ENCODE peak calls at places on chromosomes 1 and 21, in nine cellular contexts. I is CD8-positive, alpha-beta memory T cell; D is aorta; C is fibroblast of lung; B is retinal pigment epithelial cell; F is left lung; V is tibial nerve; Z is mucosa of descending colon; U is GM23338. N is an unnamed sample.

GRCh38 chr1:7679873-7680790 is 91.0 kb upstream of the VAMP3 start:
- DNase-seq in F (no peak), D (no peak), C (peak), U (peak), I (peak), V (no peak), B (no peak), Z (peak), N (no peak)

GRCh38 chr21:38165466-38166213 is 91.2 kb upstream of the KCNJ15 start:
- DNase-seq in F (no peak), C (peak), I (no peak), Z (no peak), U (no peak), V (no peak), D (no peak), B (no peak), N (no peak)

GRCh38 chr1:77126309-77126708 is 92.9 kb downstream of the PIGK start:
- DNase-seq in F (no peak), C (peak), U (peak), B (peak), Z (no peak), D (no peak), I (peak), V (no peak), N (peak)

GRCh38 chr1:183989078-183989577 is 48.4 kb downstream of the COLGALT2 start:
- DNase-seq in B (no peak), F (no peak), D (peak), Z (no peak), U (no peak), V (no peak), I (no peak), C (peak), N (peak)

GRCh38 chr1:197951089-197951488 is 33.9 kb downstream of the LHX9 start:
- DNase-seq in C (no peak), I (no peak), Z (no peak), D (no peak), B (no peak), U (no peak), F (no peak), V (no peak), N (no peak)

GRCh38 chr1:226064168-226064815 is 1.8 kb downstream of the H3-3A start:
- DNase-seq in U (no peak), C (peak), D (no peak), F (no peak), Z (no peak), I (peak), V (no peak), B (no peak), N (no peak)

GRCh38 chr1:5297199-5297877 is 642.9 kb downstream of the AJAP1 start:
- DNase-seq in V (peak), U (no peak), D (no peak), B (no peak), C (no peak), F (no peak), I (no peak), Z (no peak), N (no peak)

GRCh38 chr1:8810987-8811386 is 6.5 kb downstream of the RERE start:
- DNase-seq in Z (no peak), F (no peak), I (no peak), C (no peak), V (no peak), D (no peak), B (no peak), U (no peak), N (no peak)

GRCh38 chr1:50969611-50970507 is at the start of gene CDKN2C:
- DNase-seq in F (peak), I (peak), V (peak), D (peak), B (no peak), Z (peak), U (peak), C (peak), N (peak)

GRCh38 chr1:6033986-6034749 is 11.5 kb upstream of the KCNAB2 start:
- DNase-seq in V (no peak), D (no peak), B (no peak), I (no peak), Z (no peak), F (no peak), U (peak), C (no peak), N (no peak)

GRCh38 chr21:26405071-26405470 is 168.0 kb downstream of the CYYR1 start:
- DNase-seq in C (peak), Z (no peak), U (peak), F (no peak), V (no peak), I (no peak), D (no peak), B (no peak), N (no peak)

GRCh38 chr21:44463716-44464115 is 8.4 kb downstream of the LRRC3 start:
- DNase-seq in Z (no peak), V (no peak), C (no peak), U (peak), D (peak), F (no peak), B (no peak), I (no peak), N (no peak)

GRCh38 chr1:59219926-59220325 is 77.0 kb upstream of the FGGY start:
- DNase-seq in Z (no peak), C (peak), I (no peak), U (no peak), F (no peak), B (no peak), D (no peak), V (no peak), N (no peak)

GRCh38 chr1:199123615-199124014 is 484.8 kb downstream of the PTPRC start:
- DNase-seq in B (no peak), F (no peak), D (no peak), U (no peak), V (no peak), C (peak), I (no peak), Z (no peak), N (no peak)

GRCh38 chr1:231159202-231159962 is 2.5 kb upstream of the TRIM67 start:
- DNase-seq in U (no peak), Z (no peak), C (no peak), V (no peak), B (no peak), D (no peak), F (no peak), I (no peak), N (no peak)

GRCh38 chr1:231161711-231162299 is at the start of gene TRIM67:
- DNase-seq in D (no peak), B (no peak), V (no peak), F (no peak), U (peak), C (peak), Z (no peak), I (no peak), N (no peak)

GRCh38 chr1:231160851-231161710 is 777 bp upstream of the TRIM67 start:
- DNase-seq in D (no peak), B (no peak), V (no peak), I (no peak), C (no peak), F (no peak), Z (no peak), U (peak), N (no peak)

GRCh38 chr1:231162300-231162969 is 577 bp downstream of the TRIM67 start:
- DNase-seq in D (peak), I (peak), F (no peak), U (peak), Z (no peak), V (no peak), B (no peak), C (peak), N (no peak)

DNA sequence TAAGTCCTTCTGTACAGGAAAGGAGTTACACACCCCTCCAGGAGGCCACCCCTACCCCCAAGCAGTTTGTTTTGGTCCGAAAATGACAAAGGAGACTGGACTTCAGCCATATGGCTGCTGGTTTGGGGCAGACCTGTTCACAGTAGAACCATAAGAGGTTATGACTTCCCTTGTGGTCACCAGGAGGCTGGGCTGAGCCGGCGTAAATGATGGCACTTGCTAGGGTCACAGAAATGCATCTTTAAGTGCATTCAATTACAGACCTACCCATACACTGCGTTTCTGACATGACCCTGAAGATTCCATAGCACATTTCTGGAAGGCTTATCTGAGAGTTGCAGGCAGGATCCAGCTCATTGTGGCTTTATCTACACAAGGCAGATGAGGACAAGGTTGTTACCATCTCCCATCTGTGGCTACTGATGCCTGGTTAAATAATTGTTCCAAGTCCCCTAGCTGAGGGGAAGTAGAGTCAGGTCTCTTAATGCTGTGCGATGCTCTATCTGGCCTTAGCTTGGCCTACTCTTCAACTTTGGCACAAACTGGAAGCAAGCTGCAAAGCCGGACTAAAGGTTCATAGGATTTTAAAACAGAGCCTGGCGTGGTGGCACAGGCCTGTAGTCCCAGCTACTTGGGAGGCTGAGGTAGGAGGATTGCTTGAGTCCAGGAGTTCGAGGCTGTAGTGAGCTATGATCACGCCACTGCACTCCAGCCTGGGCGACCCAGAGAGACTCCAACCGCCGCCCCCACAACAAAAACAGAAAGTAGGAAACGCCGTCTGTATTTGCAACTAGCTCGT is 1.7 kb upstream of the TRIM67 start:
- DNase-seq in B (no peak), C (no peak), Z (no peak), U (no peak), V (no peak), F (no peak), I (no peak), D (no peak), N (no peak)
- H3K4me3 ChIP-seq in B (no peak), C (no peak), Z (no peak), U (peak), V (no peak), F (no peak), I (no peak), D (no peak), N (no peak)

DNA sequence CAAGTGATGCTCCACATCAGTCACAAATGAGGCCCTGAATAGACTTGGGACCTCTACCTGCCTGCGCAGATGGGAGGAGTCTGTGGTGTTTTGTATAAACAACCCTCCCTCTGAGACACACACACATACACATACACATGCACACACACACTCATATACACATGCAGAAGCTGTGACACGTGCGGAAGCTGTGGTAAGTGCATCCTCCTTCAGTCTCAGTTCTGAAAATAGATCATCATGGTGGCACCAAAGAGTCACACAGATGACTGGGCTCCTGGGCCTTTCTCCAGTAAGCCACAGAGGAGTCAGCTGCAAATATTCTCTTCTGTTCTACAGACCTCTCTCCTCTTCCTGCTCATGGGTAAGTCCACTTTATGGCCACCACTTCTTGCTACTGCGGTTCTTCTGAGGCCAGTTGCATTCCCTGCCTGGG is at the start of gene LY9:
- DNase-seq in D (no peak), U (no peak), B (no peak), C (no peak), I (peak), Z (peak), V (no peak), F (no peak), N (peak)
- H3K4me3 ChIP-seq in D (no peak), U (no peak), B (no peak), C (no peak), I (peak), Z (no peak), V (no peak), F (peak), N (peak)

DNA sequence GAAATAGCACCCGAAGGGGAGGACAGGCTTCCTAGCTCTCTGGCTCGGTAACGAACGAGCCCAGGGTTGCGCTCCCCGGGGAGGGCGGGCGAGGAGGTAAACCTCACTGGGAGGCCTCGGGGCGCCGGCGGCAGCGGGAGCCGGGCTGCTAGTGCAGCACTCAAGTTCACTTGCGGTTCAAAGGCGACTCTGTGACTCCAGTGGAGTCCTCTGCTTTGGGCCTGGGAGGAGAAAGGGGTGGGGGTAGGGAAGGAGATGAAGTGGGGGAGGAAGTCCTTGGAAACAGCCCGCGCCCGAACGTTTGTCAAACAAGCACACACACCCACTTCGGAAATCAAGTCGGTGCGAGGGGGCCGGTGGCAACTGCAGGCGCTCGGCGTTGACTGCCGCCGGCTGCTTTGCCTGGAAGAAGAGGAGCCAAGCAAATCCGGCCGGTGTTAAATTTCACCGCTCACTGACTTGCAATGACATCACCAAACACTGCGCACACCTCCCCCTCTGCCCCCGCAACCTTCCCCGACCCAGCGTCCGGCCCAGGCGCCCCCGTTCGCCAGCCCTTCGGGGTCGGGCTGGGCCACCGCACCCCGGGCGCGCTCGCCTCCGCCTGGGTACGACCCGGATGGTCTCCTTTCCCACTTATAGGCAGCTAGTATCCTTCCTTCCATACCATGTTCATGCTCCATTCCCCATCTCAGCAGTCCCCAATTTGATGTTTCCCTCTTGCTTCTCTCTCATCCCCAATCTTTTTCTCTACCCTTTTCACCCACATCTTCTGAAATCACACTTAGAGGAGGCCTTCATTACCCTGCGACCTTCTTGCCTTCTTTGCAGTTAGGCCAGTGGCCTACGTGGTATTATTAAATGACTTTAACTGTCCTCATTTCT is at the start of gene COL24A1:
- DNase-seq in B (no peak), D (peak), F (peak), V (peak), I (no peak), Z (no peak), C (peak), U (peak), N (no peak)
- H3K4me3 ChIP-seq in B (peak), D (peak), F (peak), V (peak), I (no peak), Z (no peak), C (peak), U (peak), N (no peak)

DNA sequence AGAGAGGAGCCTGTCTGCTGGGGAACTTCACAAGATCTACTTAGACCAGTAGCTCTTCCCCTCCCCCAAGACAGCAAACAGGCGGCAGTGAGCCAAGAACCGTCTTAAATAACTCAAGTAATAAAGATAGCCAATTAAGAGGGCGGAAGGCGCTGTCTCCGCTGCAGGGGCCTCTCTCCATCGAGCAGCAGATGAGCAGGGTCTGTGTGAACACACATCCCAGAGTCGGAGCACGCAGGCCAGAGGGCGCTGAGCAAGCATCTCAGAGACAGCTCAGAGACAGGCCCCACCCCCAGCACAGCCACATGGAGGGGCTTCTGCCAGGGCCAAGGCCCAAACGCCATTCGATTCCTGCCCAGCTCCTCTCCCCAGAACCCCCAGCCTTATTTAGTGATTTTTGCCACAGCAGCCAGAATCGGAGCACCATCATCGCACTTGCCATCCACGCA is 11.1 kb downstream of the IFFO2 start:
- DNase-seq in C (peak), U (peak), V (no peak), B (no peak), D (no peak), Z (peak), I (no peak), F (no peak), N (no peak)
- H3K4me3 ChIP-seq in C (no peak), U (no peak), V (no peak), B (no peak), D (no peak), Z (no peak), I (no peak), F (no peak), N (no peak)

N was measured in GM12864.